ENCODE peak calls at places on chromosomes 13 and 19, in six cellular contexts. J is HFF-Myc; A is M059J; V is NT2/D1; X is activated CD4-positive, alpha-beta T cell treated with anti-CD3 and anti-CD28 coated beads, Interleukin-2, amount 10 ng/mL, durations not matched to agents 7 days and 5 days; K is GM23248. I is an unnamed sample.
A peak's percentile ranks its signal among the peaks of the same experiment; 100 is the strongest.

GRCh38 chr19:11069451-11070009 is 19.7 kb upstream of the LDLR start:
- DNase-seq in K (no peak), A (no peak), X (no peak), J (no peak), V (no peak), I (no peak)

GRCh38 chr19:29397748-29398147 is 128.0 kb upstream of the VSTM2B start:
- DNase-seq in X (no peak), A (no peak), K (no peak), J (no peak), V (no peak), I (no peak)

GRCh38 chr13:45229172-45229571 is 28.3 kb upstream of the KCTD4 start:
- DNase-seq in A (no peak), J (no peak), X (no peak), V (no peak), K (no peak), I (no peak)

GRCh38 chr19:2495130-2495641 is 19.3 kb downstream of the GADD45B start:
- DNase-seq in A (peak; percentile 84), V (no peak), K (peak; percentile 95), X (peak; percentile 26), J (no peak), I (no peak)

GRCh38 chr19:47430041-47430802 is 10.9 kb upstream of the MEIS3 start:
- DNase-seq in J (no peak), X (peak; percentile 37), V (no peak), K (peak; percentile 88), A (peak; percentile 33), I (no peak)

GRCh38 chr13:43307921-43308433 is 284.6 kb downstream of the DNAJC15 start:
- DNase-seq in X (no peak), K (peak; percentile 81), J (peak; percentile 85), V (no peak), A (peak; percentile 65), I (no peak)

GRCh38 chr19:38778733-38779132 is 5.4 kb upstream of the LGALS7 start:
- DNase-seq in V (no peak), K (no peak), J (no peak), X (no peak), A (no peak), I (no peak)

GRCh38 chr19:1956868-1957492 is 16.0 kb downstream of the CSNK1G2 start:
- DNase-seq in X (no peak), J (no peak), K (no peak), A (no peak), V (no peak), I (no peak)

GRCh38 chr13:57918913-57919312 is 287.4 kb downstream of the PCDH17 start:
- DNase-seq in X (no peak), A (no peak), V (no peak), J (no peak), K (no peak), I (no peak)

GRCh38 chr13:36918246-36919060 is 1.6 kb downstream of the SMAD9 start:
- DNase-seq in V (no peak), J (no peak), A (peak; percentile 39), X (no peak), K (peak; percentile 58), I (no peak)

GRCh38 chr13:67841071-67841470 is 610.9 kb upstream of the PCDH9 start:
- DNase-seq in J (no peak), X (no peak), K (no peak), A (no peak), V (no peak), I (peak; percentile 47)

GRCh38 chr19:39237200-39238184 is 7.3 kb downstream of the IFNL3 start:
- DNase-seq in K (no peak), J (no peak), X (peak; percentile 61), V (no peak), A (peak; percentile 67), I (no peak)

GRCh38 chr19:19274716-19275115 is 1.6 kb upstream of the TM6SF2 start:
- DNase-seq in A (no peak), X (no peak), J (no peak), K (no peak), V (no peak), I (no peak)

GRCh38 chr13:101757446-101758039 is 305.1 kb downstream of the ITGBL1 start:
- DNase-seq in K (peak; percentile 64), A (peak; percentile 42), V (peak; percentile 6), J (peak; percentile 25), X (no peak), I (no peak)

GRCh38 chr13:31372454-31372853 is 172.7 kb downstream of the B3GLCT start:
- DNase-seq in A (no peak), J (no peak), K (no peak), X (no peak), V (no peak), I (no peak)

GRCh38 chr13:40572961-40573360 is 93.5 kb downstream of the FOXO1 start:
- DNase-seq in J (no peak), X (no peak), V (no peak), A (no peak), K (no peak), I (no peak)

GRCh38 chr19:29031216-29031615 is 181.7 kb downstream of the UQCRFS1 start:
- DNase-seq in V (no peak), X (no peak), K (no peak), A (no peak), J (no peak), I (no peak)

GRCh38 chr19:16698914-16699313 is 20.7 kb upstream of the NWD1 start:
- DNase-seq in A (no peak), X (no peak), K (no peak), J (no peak), V (no peak), I (no peak)

GRCh38 chr13:84491952-84492351 is 609.7 kb upstream of the SLITRK1 start:
- DNase-seq in J (no peak), K (no peak), A (no peak), V (no peak), X (no peak), I (no peak)

I was measured in iPS DF 6.9.